ENCODE peak calls at places on chromosomes 6 and 20, in eight cellular contexts. P is adrenal gland; K is ascending aorta; A is CD8-positive, alpha-beta T cell; B is transverse colon; D is mesendoderm; I is pancreas; Z is tibial artery. T is an unnamed sample.

GRCh38 chr6:62891065-62891647 is 320.1 kb upstream of the FKBP1C start:
- DNase-seq in P (no peak), K (no peak), A (no peak), B (no peak), D (peak), I (no peak), Z (no peak), T (no peak)

GRCh38 chr6:98601697-98602096 is 232.7 kb upstream of the POU3F2 start:
- DNase-seq in P (no peak), K (no peak), A (no peak), B (no peak), D (no peak), I (no peak), Z (no peak), T (no peak)

GRCh38 chr6:41122373-41122772 is 31.8 kb downstream of the TREML1 start:
- DNase-seq in P (no peak), K (no peak), A (no peak), B (no peak), D (no peak), I (no peak), Z (no peak), T (no peak)

GRCh38 chr6:158793432-158793831 is 25.7 kb downstream of the EZR start:
- DNase-seq in P (no peak), K (no peak), A (no peak), B (peak), D (peak), I (no peak), Z (no peak), T (no peak)

GRCh38 chr20:48060841-48061720 is 275.8 kb upstream of the SULF2 start:
- DNase-seq in P (no peak), K (no peak), A (no peak), B (no peak), D (no peak), I (no peak), Z (no peak), T (no peak)

GRCh38 chr6:159045826-159046225 is 1.0 kb upstream of the TAGAP start:
- DNase-seq in P (no peak), K (no peak), A (no peak), B (no peak), D (no peak), I (no peak), Z (no peak), T (no peak)

GRCh38 chr6:108651287-108651686 is 90.6 kb downstream of the FOXO3 start:
- DNase-seq in P (no peak), K (no peak), A (no peak), B (no peak), D (no peak), I (no peak), Z (no peak), T (no peak)

GRCh38 chr20:39291301-39291700 is 329.2 kb downstream of the DHX35 start:
- DNase-seq in P (peak), K (no peak), A (no peak), B (no peak), D (no peak), I (no peak), Z (no peak), T (no peak)

GRCh38 chr6:154448448-154449096 is 61.9 kb downstream of the CNKSR3 start:
- DNase-seq in P (no peak), K (no peak), A (no peak), B (peak), D (no peak), I (no peak), Z (no peak), T (no peak)

GRCh38 chr6:42281570-42281969 is 63.9 kb upstream of the MRPS10 start:
- DNase-seq in P (no peak), K (no peak), A (peak), B (peak), D (no peak), I (no peak), Z (no peak), T (no peak)

GRCh38 chr20:61803903-61804804 is 261.5 kb downstream of the TAF4 start:
- DNase-seq in P (no peak), K (no peak), A (no peak), B (no peak), D (peak), I (no peak), Z (no peak), T (no peak)

GRCh38 chr20:41587956-41588355 is 30.2 kb downstream of the CHD6 start:
- DNase-seq in P (no peak), K (no peak), A (no peak), B (no peak), D (no peak), I (no peak), Z (no peak), T (no peak)

GRCh38 chr6:11968241-11968806 is 43.8 kb upstream of the HIVEP1 start:
- DNase-seq in P (no peak), K (no peak), A (no peak), B (no peak), D (peak), I (no peak), Z (no peak), T (no peak)

GRCh38 chr6:170147832-170148708 is 142.8 kb downstream of the DLL1 start:
- DNase-seq in P (no peak), K (no peak), A (peak), B (peak), D (peak), I (peak), Z (no peak), T (peak)

GRCh38 chr6:165183071-165183470 is 126.3 kb downstream of the C6orf118 start:
- DNase-seq in P (no peak), K (no peak), A (no peak), B (no peak), D (no peak), I (no peak), Z (no peak), T (no peak)

GRCh38 chr6:108667984-108668383 is 107.3 kb downstream of the FOXO3 start:
- DNase-seq in P (no peak), K (no peak), A (no peak), B (no peak), D (peak), I (no peak), Z (no peak), T (no peak)

GRCh38 chr6:51529240-51529639 is 558.2 kb downstream of the PKHD1 start:
- DNase-seq in P (no peak), K (no peak), A (no peak), B (no peak), D (peak), I (no peak), Z (no peak), T (no peak)

GRCh38 chr6:161536141-161536735 is 262.4 kb upstream of the AGPAT4 start:
- DNase-seq in P (no peak), K (no peak), A (no peak), B (no peak), D (no peak), I (no peak), Z (no peak), T (no peak)

GRCh38 chr20:25308671-25309394 is 60.9 kb downstream of the PYGB start:
- DNase-seq in P (no peak), K (no peak), A (no peak), B (no peak), D (no peak), I (peak), Z (peak), T (peak)

GRCh38 chr6:133973109-133973971 is 20.3 kb downstream of the TBPL1 start:
- DNase-seq in P (no peak), K (no peak), A (no peak), B (no peak), D (peak), I (no peak), Z (no peak), T (no peak)

GRCh38 chr6:150025201-150025917 is at the start of gene RAET1L:
- DNase-seq in P (peak), K (no peak), A (no peak), B (peak), D (no peak), I (no peak), Z (no peak), T (no peak)

GRCh38 chr6:141946502-141946901 is 186.2 kb upstream of the GJE1 start:
- DNase-seq in P (no peak), K (no peak), A (no peak), B (no peak), D (no peak), I (no peak), Z (no peak), T (no peak)

GRCh38 chr6:165205632-165206031 is 103.8 kb downstream of the C6orf118 start:
- DNase-seq in P (no peak), K (no peak), A (no peak), B (no peak), D (no peak), I (no peak), Z (no peak), T (no peak)

GRCh38 chr6:163751032-163751525 is 336.6 kb downstream of the QKI start:
- DNase-seq in P (no peak), K (no peak), A (peak), B (no peak), D (no peak), I (no peak), Z (no peak), T (no peak)

GRCh38 chr6:24242924-24243323 is 114.9 kb downstream of the DCDC2 start:
- DNase-seq in P (no peak), K (no peak), A (no peak), B (no peak), D (no peak), I (no peak), Z (no peak), T (no peak)

GRCh38 chr6:30075094-30075986 is at the start of gene RNF39:
- DNase-seq in P (no peak), K (no peak), A (no peak), B (peak), D (no peak), I (peak), Z (no peak), T (peak)

GRCh38 chr6:104256547-104257144 is 603.1 kb downstream of the HACE1 start:
- DNase-seq in P (no peak), K (no peak), A (no peak), B (no peak), D (no peak), I (no peak), Z (no peak), T (no peak)

GRCh38 chr6:125742433-125743120 is 6.9 kb upstream of the HEY2 start:
- DNase-seq in P (no peak), K (no peak), A (no peak), B (no peak), D (no peak), I (no peak), Z (no peak), T (no peak)

GRCh38 chr6:98844244-98845161 is 10.1 kb downstream of the POU3F2 start:
- DNase-seq in P (no peak), K (no peak), A (no peak), B (no peak), D (no peak), I (peak), Z (no peak), T (peak)

GRCh38 chr20:61516398-61517208 is 264.5 kb downstream of the CDH4 start:
- DNase-seq in P (no peak), K (no peak), A (no peak), B (no peak), D (no peak), I (no peak), Z (no peak), T (no peak)

GRCh38 chr6:2739335-2739734 is 11.4 kb downstream of the MYLK4 start:
- DNase-seq in P (no peak), K (no peak), A (no peak), B (no peak), D (peak), I (no peak), Z (no peak), T (no peak)

GRCh38 chr6:168823397-168824020 is 382.5 kb downstream of the SMOC2 start:
- DNase-seq in P (no peak), K (no peak), A (no peak), B (no peak), D (peak), I (no peak), Z (no peak), T (no peak)

GRCh38 chr6:88547768-88548167 is 381.6 kb upstream of the CNR1 start:
- DNase-seq in P (no peak), K (no peak), A (no peak), B (no peak), D (no peak), I (no peak), Z (no peak), T (no peak)

GRCh38 chr20:14334306-14334930 is 3.0 kb downstream of the FLRT3 start:
- DNase-seq in P (no peak), K (no peak), A (no peak), B (no peak), D (peak), I (no peak), Z (no peak), T (no peak)

GRCh38 chr6:157107915-157108651 is 215.2 kb downstream of the TMEM242 start:
- DNase-seq in P (no peak), K (no peak), A (no peak), B (no peak), D (peak), I (no peak), Z (no peak), T (no peak)

GRCh38 chr6:31922942-31923341 is 4.6 kb upstream of the C2 start:
- DNase-seq in P (peak), K (no peak), A (peak), B (no peak), D (peak), I (no peak), Z (no peak), T (no peak)

GRCh38 chr6:26064619-26065257 is 22.5 kb upstream of the HFE start:
- DNase-seq in P (peak), K (no peak), A (peak), B (no peak), D (peak), I (no peak), Z (no peak), T (no peak)

GRCh38 chr6:44511126-44511525 is 123.6 kb downstream of the CDC5L start:
- DNase-seq in P (no peak), K (no peak), A (no peak), B (no peak), D (no peak), I (no peak), Z (no peak), T (no peak)
- H3K27ac ChIP-seq in P (no peak), K (no peak), A (no peak), B (no peak), D (no peak), I (no peak), Z (no peak), T (no peak)

DNA sequence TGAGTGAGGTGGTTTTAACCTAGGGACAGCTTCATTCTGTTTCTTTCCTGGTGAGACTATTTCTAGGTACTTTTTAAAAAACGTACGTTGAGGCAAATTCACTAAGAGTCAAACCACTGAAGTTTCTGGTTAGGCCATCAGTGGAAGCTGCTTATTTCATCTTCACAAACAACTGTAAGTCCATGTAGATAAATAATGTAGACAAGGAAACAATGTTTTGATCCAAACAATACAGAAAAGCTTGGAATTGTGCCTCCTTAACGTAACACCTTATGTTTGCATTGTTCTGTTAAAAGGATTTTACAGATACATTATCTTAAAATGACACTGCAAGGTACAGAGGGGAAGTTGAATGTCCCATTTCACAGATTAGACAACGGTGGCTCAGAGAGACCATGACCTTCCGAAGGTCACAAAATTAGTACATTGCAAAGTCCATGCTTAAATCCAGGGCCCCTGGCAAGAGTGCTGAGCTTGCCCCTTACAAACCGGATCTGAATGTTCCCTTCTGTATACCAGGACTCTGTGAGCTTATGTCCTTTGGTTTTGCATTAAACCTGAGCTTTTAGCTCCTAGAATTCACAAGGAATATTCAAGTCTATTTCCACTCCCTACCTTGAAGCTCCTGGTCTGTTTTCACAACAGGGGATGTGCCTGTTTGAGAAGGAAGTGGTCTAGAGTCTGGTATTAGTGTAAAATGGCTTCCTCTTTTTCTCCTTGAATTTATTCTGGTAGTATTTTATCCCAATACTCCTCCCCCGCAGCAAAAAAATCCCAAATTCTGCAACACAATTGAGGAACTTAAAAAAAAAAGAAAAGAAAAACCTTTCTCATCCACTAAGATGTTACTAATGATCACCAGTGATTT is 28.8 kb upstream of the ZNF217 start:
- DNase-seq in P (no peak), K (no peak), A (no peak), B (no peak), D (peak), I (no peak), Z (peak), T (no peak)
- H3K4me3 ChIP-seq in P (no peak), K (no peak), A (no peak), B (no peak), D (no peak), I (no peak), Z (no peak), T (no peak)

GRCh38 chr6:34381086-34381485 is 11.4 kb downstream of the NUDT3 start:
- DNase-seq in P (no peak), K (no peak), A (no peak), B (no peak), D (no peak), I (no peak), Z (no peak), T (no peak)
- H3K27ac ChIP-seq in P (no peak), K (no peak), A (no peak), B (no peak), D (no peak), I (no peak), Z (no peak), T (no peak)

GRCh38 chr20:51458751-51459439 is 83.6 kb downstream of the NFATC2 start:
- DNase-seq in P (no peak), K (no peak), A (no peak), B (no peak), D (no peak), I (no peak), Z (no peak), T (no peak)

GRCh38 chr20:51460163-51460562 is 82.4 kb downstream of the NFATC2 start:
- DNase-seq in P (no peak), K (no peak), A (no peak), B (no peak), D (no peak), I (no peak), Z (no peak), T (no peak)

GRCh38 chr20:51454250-51454865 is 88.2 kb downstream of the NFATC2 start:
- DNase-seq in P (no peak), K (no peak), A (no peak), B (no peak), D (no peak), I (no peak), Z (no peak), T (no peak)

GRCh38 chr20:51457281-51457932 is 85.1 kb downstream of the NFATC2 start:
- DNase-seq in P (peak), K (no peak), A (no peak), B (no peak), D (no peak), I (peak), Z (peak), T (no peak)

GRCh38 chr20:51456511-51457280 is 85.8 kb downstream of the NFATC2 start:
- DNase-seq in P (peak), K (peak), A (no peak), B (peak), D (peak), I (peak), Z (peak), T (peak)
- H3K4me3 ChIP-seq in P (no peak), K (no peak), A (no peak), B (no peak), D (no peak), I (peak), Z (peak), T (no peak)

DNA sequence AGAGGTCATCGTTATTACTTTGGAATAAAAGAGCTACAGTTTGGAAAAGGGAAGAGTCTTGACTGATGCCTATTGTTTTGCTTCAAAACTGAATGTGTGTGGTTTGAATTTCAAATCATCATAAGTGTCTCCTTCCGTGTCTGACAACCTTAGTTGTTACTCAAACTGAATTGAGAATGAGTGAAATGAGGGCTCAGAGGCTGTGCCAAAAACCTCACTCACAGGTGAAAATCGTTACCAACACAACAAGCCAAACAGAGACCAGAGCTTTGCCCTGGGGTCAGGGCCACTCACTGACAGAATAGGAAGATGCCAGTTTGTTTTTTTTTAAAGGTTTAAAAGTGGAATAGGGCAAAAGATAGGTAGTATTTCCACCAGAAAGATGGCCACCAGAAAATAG is 15.2 kb upstream of the SIRT5 start:
- DNase-seq in P (no peak), K (no peak), A (no peak), B (no peak), D (no peak), I (no peak), Z (no peak), T (no peak)
- H3K27ac ChIP-seq in P (no peak), K (no peak), A (no peak), B (no peak), D (no peak), I (no peak), Z (no peak), T (peak)

GRCh38 chr6:64258752-64259151 is 623.1 kb downstream of the PHF3 start:
- DNase-seq in P (no peak), K (no peak), A (no peak), B (no peak), D (no peak), I (no peak), Z (no peak), T (no peak)
- H3K4me3 ChIP-seq in P (no peak), K (no peak), A (no peak), B (no peak), D (no peak), I (no peak), Z (no peak), T (no peak)

DNA sequence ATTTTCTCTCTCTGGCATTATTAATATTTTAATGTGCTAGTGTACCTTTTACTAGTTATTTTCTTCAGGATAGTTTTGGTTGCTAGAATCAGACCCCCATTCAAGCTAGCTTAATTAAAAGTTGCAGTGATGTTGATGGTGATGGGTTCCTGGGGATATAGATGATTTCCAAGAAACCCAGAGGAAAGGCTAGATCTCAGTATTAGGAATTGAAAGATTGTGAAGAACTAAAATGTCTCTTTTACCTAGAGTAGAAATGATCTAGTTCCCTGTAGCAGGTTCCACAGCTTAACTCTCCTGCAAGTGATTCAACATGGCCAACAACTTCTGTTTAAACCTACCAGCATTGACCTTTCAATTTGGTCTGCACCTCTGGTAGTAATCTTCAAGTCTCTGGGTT is 78.6 kb downstream of the DOK5 start:
- DNase-seq in P (no peak), K (no peak), A (no peak), B (no peak), D (no peak), I (no peak), Z (no peak), T (no peak)
- H3K27ac ChIP-seq in P (no peak), K (no peak), A (no peak), B (no peak), D (no peak), I (no peak), Z (no peak), T (no peak)

GRCh38 chr20:840503-840857 is 7.0 kb downstream of the FAM110A start:
- DNase-seq in P (no peak), K (no peak), A (no peak), B (no peak), D (no peak), I (no peak), Z (no peak), T (no peak)
- H3K4me3 ChIP-seq in P (no peak), K (no peak), A (no peak), B (no peak), D (no peak), I (peak), Z (no peak), T (no peak)

T was measured in left lung.